ENCODE peak calls at places on chromosomes 13 and 19, in four cellular contexts. T, B, Y and N are unnamed samples.

GRCh38 chr13:64755961-64756360 is 2474.2 kb downstream of the PCDH9 start:
- DNase-seq in B (no peak), T (no peak), Y (no peak), N (no peak)

GRCh38 chr19:23439623-23440022 is 44.4 kb upstream of the ZNF91 start:
- DNase-seq in Y (no peak), T (no peak), B (no peak), N (no peak)

GRCh38 chr19:12983561-12984142 is 11.6 kb upstream of the NFIX start:
- DNase-seq in T (peak; percentile 37), B (peak; percentile 11), Y (peak; percentile 82), N (peak; percentile 53)

GRCh38 chr13:37058801-37059135 is 720 bp downstream of the SUPT20H start:
- DNase-seq in T (peak; percentile 23), Y (peak; percentile 4), B (no peak), N (no peak)

GRCh38 chr13:32267836-32268439 is 47.2 kb downstream of the ZAR1L start:
- DNase-seq in Y (peak; percentile 68), T (no peak), B (no peak), N (no peak)

GRCh38 chr19:3722443-3723109 is 14.4 kb downstream of the TJP3 start:
- DNase-seq in T (no peak), Y (peak; percentile 61), B (no peak), N (no peak)

GRCh38 chr19:40443131-40443929 is 805 bp downstream of the SERTAD3 start:
- DNase-seq in B (peak; percentile 99), T (peak; percentile 99), Y (peak; percentile 100), N (peak; percentile 99)

GRCh38 chr13:100767192-100767591 is 92.6 kb upstream of the TMTC4 start:
- DNase-seq in B (no peak), Y (no peak), T (no peak), N (no peak)

GRCh38 chr19:14398563-14398962 is 17.3 kb downstream of the ADGRE5 start:
- DNase-seq in B (no peak), T (no peak), Y (no peak), N (no peak)

GRCh38 chr13:25118371-25118770 is 22.4 kb downstream of the PABPC3 start:
- DNase-seq in T (no peak), Y (no peak), B (no peak), N (no peak)

GRCh38 chr13:41054212-41054877 is 7.0 kb upstream of the WBP4 start:
- DNase-seq in Y (peak; percentile 32), T (peak; percentile 19), B (peak; percentile 20), N (peak; percentile 53)

GRCh38 chr13:97385854-97386253 is 48.1 kb upstream of the RAP2A start:
- DNase-seq in T (no peak), B (no peak), Y (no peak), N (no peak)

GRCh38 chr13:49954674-49955455 is 18.7 kb upstream of the SPRYD7 start:
- DNase-seq in T (no peak), B (no peak), Y (no peak), N (no peak)

GRCh38 chr13:95236774-95237173 is 64.5 kb downstream of the ABCC4 start:
- DNase-seq in Y (no peak), T (no peak), B (no peak), N (no peak)

GRCh38 chr13:113042456-113042855 is 63.1 kb upstream of the F7 start:
- DNase-seq in Y (no peak), T (no peak), B (no peak), N (no peak)

GRCh38 chr19:23957660-23958281 is 43.1 kb downstream of the ZNF726 start:
- DNase-seq in B (peak; percentile 73), Y (no peak), T (no peak), N (no peak)

GRCh38 chr13:38283346-38283745 is 66.3 kb upstream of the UFM1 start:
- DNase-seq in Y (no peak), B (no peak), T (no peak), N (no peak)

GRCh38 chr13:84896128-84896527 is 903.1 kb downstream of the SLITRK6 start:
- DNase-seq in T (peak; percentile 36), Y (peak; percentile 6), B (peak; percentile 25), N (peak; percentile 52)

GRCh38 chr13:94993608-94994007 is 281.3 kb upstream of the SOX21 start:
- DNase-seq in Y (no peak), T (no peak), B (no peak), N (no peak)

GRCh38 chr19:13012690-13013608 is 17.7 kb downstream of the NFIX start:
- DNase-seq in Y (no peak), T (no peak), B (no peak), N (peak; percentile 52)

GRCh38 chr13:81395368-81395767 is 1054.4 kb upstream of the SPRY2 start:
- DNase-seq in Y (no peak), B (no peak), T (peak; percentile 3), N (no peak)

GRCh38 chr13:42981853-42982252 is 10.2 kb downstream of the EPSTI1 start:
- DNase-seq in T (no peak), Y (peak; percentile 29), B (no peak), N (no peak)

GRCh38 chr13:72849571-72849970 is 67.6 kb downstream of the PIBF1 start:
- DNase-seq in B (no peak), T (no peak), Y (no peak), N (no peak)

GRCh38 chr19:17424743-17425365 is 5.0 kb downstream of the MVB12A start:
- DNase-seq in B (no peak), Y (no peak), T (peak; percentile 8), N (no peak)

GRCh38 chr19:3034845-3035541 is 5.9 kb upstream of the TLE2 start:
- DNase-seq in Y (no peak), B (no peak), T (no peak), N (no peak)

GRCh38 chr13:33606692-33607091 is 211.3 kb upstream of the RFC3 start:
- DNase-seq in Y (no peak), B (no peak), T (no peak), N (no peak)

GRCh38 chr19:7560271-7560670 is 24.8 kb downstream of the PNPLA6 start:
- DNase-seq in T (no peak), B (no peak), Y (no peak), N (no peak)

GRCh38 chr19:15428956-15429824 is 10.4 kb upstream of the AKAP8L start:
- DNase-seq in T (no peak), B (no peak), Y (no peak), N (no peak)

GRCh38 chr13:110371550-110372465 is 64.7 kb downstream of the COL4A2 start:
- DNase-seq in T (no peak), B (no peak), Y (peak; percentile 16), N (no peak)

GRCh38 chr19:33436360-33437345 is 63.1 kb downstream of the CEBPG start:
- DNase-seq in Y (no peak), T (no peak), B (no peak), N (no peak)

GRCh38 chr19:42540071-42540553 is 11.8 kb upstream of the CEACAM1 start:
- DNase-seq in Y (no peak), B (no peak), T (no peak), N (no peak)

GRCh38 chr19:31499281-31499680 is 150.0 kb upstream of the TSHZ3 start:
- DNase-seq in T (no peak), Y (no peak), B (no peak), N (no peak)

GRCh38 chr19:6393982-6394412 is 1.0 kb upstream of the GTF2F1 start:
- DNase-seq in T (no peak), Y (no peak), B (no peak), N (no peak)